ENCODE peak calls at places on chromosome 11, in four cellular contexts. A is HL-60, P is HepG2, Z is K562. I is an unnamed sample.

GRCh38 chr11:75333807-75334140 is 17.7 kb downstream of the ARRB1 start:
- DNase-seq in Z (no peak), A (no peak), P (no peak), I (no peak)

GRCh38 chr11:107716884-107717532 is 5.2 kb upstream of the SLN start:
- DNase-seq in A (no peak), Z (no peak), P (no peak), I (no peak)

GRCh38 chr11:86741489-86742435 is 58.6 kb upstream of the PRSS23 start:
- DNase-seq in A (no peak), P (peak; percentile 81), Z (no peak), I (peak; percentile 64)

GRCh38 chr11:65090628-65091027 is 5.4 kb upstream of the VPS51 start:
- DNase-seq in Z (no peak), P (no peak), A (no peak), I (no peak)

GRCh38 chr11:46237248-46238077 is 40.0 kb upstream of the CREB3L1 start:
- DNase-seq in P (no peak), Z (peak; percentile 97), A (peak; percentile 96), I (peak; percentile 90)

GRCh38 chr11:117185739-117186430 is 7.3 kb downstream of the SIDT2 start:
- DNase-seq in A (no peak), Z (no peak), P (no peak), I (no peak)

GRCh38 chr11:5369793-5370192 is 13.8 kb upstream of the OR51M1 start:
- DNase-seq in Z (peak; percentile 63), P (no peak), A (no peak), I (peak; percentile 11)

GRCh38 chr11:119699227-119699626 is 29.8 kb downstream of the NECTIN1 start:
- DNase-seq in A (no peak), P (peak; percentile 76), Z (no peak), I (no peak)

GRCh38 chr11:18491924-18492323 is 34.8 kb downstream of the TSG101 start:
- DNase-seq in P (no peak), A (no peak), Z (no peak), I (no peak)

GRCh38 chr11:7278314-7278917 is 26.7 kb downstream of the SYT9 start:
- DNase-seq in Z (peak; percentile 30), A (no peak), P (peak; percentile 10), I (peak; percentile 50)

GRCh38 chr11:124586247-124586860 is 16.6 kb downstream of the OR8A1 start:
- DNase-seq in P (peak; percentile 33), A (peak; percentile 10), Z (peak; percentile 75), I (peak; percentile 2)

GRCh38 chr11:102983491-102983890 is 28.0 kb upstream of the MMP13 start:
- DNase-seq in A (no peak), Z (no peak), P (no peak), I (no peak)

GRCh38 chr11:76209956-76210885 is 3.9 kb upstream of the WNT11 start:
- DNase-seq in P (no peak), A (no peak), Z (no peak), I (no peak)

GRCh38 chr11:19093976-19094375 is 23.0 kb upstream of the ZDHHC13 start:
- DNase-seq in Z (no peak), A (peak; percentile 17), P (no peak), I (no peak)

DNA sequence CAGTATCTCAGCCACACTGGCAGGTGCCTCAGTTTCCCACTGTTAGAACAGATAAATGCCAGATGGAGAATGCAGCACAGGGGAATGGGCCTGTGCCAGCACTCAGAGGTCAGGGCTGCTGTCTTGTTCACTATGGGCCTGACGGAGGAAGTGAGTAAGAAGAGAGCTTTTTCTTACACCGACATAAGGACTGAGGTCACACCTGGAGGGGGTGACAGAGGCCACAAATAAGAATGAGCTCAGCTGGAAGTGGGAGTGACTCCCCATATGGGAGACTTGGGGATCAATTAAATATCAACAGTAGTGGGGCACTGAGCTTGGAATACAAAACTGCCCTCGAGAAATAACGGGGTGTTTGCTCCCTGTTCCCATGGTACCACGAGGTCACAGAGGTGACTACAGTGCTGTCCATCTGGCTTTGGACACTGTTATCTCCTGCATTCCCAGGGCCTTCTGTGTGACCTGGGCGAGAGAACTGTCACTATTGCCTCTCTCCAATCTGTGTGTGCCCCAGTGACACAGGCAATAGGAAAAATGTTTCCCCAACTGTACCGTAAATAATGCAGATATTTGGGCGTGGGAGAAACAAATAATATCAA is 94.1 kb upstream of the NNMT start:
- DNase-seq in A (no peak), P (no peak), Z (peak; percentile 33), I (no peak)
- H3K27ac ChIP-seq in A (no peak overlapping the region), P (no peak overlapping the region), Z (no peak overlapping the region), I (no peak overlapping the region)

DNA sequence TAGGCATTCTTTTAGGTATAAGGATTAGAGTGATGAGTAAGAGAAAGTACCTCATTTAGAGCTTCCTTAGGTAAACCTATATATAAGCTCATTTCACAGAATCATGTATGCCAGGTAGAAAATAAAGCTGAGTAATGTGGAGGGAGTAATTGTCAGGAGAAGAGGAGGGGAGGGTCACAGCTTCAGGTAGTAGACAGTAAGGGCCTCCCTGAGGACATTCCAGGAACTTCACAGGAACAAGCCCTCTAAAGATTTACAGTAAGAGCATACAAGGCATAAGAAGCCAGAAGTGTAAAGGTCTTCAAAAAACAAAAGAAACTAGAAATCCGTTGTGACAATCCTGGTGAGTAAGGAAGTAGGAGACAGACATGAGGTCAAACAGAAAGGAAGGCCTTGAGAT is 57.6 kb downstream of the USP47 start:
- DNase-seq in P (no peak), A (no peak), Z (no peak), I (peak; percentile 11)
- TF ChIP-seq CTCF in P (no peak), A (no peak), Z (no peak), I (no peak)

GRCh38 chr11:68381716-68382115 is 69.3 kb downstream of the LRP5 start:
- DNase-seq in Z (no peak), P (no peak), A (no peak), I (no peak)
- TF ChIP-seq REST in Z (no peak), P (no peak), A (no peak), I (no peak)

DNA sequence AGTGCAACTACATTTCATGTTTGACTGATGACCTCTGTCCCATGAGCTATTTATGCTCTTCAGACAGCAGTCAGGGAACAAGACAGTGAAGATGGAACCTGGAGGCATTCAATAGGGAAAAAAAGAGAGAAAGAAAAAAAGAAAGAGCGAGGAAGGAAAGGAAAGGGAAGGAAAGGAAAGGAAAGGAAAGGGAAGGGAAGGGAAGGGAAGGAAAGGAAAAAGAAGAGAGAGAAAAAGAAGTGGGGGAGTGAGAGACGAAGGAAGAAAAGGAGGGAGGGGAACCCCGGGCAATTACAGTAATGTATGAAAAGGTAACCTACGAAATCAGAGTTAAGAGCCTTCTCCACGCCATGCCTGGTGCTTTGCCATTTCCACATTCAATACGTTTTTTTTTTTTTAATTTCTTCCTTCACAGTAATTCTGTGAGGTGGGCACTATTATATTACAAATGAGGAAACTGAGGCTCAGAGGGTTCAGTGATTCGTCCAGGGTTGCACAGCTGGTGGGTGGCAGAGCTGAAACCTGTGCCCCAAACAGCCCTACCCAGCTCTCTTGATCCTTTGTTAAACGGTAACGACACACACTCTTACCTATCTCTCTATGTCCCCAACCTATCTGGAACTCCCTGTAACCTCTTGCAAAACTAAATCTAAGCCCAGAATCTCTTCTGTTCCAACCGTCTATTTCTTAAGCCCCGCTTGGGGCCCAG is 39.3 kb downstream of the ETS1 start:
- DNase-seq in P (no peak), A (no peak), Z (no peak), I (no peak)
- H3K27ac ChIP-seq in P (no peak overlapping the region), A (no peak overlapping the region), Z (no peak overlapping the region), I (no peak overlapping the region)

GRCh38 chr11:69949327-69949726 is 128.8 kb upstream of the ANO1 start:
- DNase-seq in A (no peak), Z (peak; percentile 62), P (peak; percentile 53), I (peak; percentile 97)

GRCh38 chr11:69947772-69948255 is 128.6 kb upstream of the FGF3 start:
- DNase-seq in P (no peak), Z (no peak), A (no peak), I (no peak)

GRCh38 chr11:69950120-69950519 is 128.0 kb upstream of the ANO1 start:
- DNase-seq in A (no peak), Z (peak; percentile 81), P (peak; percentile 20), I (peak; percentile 52)

GRCh38 chr11:69947059-69947771 is 128.0 kb upstream of the FGF3 start:
- DNase-seq in Z (peak; percentile 13), P (no peak), A (no peak), I (peak; percentile 18)

DNA sequence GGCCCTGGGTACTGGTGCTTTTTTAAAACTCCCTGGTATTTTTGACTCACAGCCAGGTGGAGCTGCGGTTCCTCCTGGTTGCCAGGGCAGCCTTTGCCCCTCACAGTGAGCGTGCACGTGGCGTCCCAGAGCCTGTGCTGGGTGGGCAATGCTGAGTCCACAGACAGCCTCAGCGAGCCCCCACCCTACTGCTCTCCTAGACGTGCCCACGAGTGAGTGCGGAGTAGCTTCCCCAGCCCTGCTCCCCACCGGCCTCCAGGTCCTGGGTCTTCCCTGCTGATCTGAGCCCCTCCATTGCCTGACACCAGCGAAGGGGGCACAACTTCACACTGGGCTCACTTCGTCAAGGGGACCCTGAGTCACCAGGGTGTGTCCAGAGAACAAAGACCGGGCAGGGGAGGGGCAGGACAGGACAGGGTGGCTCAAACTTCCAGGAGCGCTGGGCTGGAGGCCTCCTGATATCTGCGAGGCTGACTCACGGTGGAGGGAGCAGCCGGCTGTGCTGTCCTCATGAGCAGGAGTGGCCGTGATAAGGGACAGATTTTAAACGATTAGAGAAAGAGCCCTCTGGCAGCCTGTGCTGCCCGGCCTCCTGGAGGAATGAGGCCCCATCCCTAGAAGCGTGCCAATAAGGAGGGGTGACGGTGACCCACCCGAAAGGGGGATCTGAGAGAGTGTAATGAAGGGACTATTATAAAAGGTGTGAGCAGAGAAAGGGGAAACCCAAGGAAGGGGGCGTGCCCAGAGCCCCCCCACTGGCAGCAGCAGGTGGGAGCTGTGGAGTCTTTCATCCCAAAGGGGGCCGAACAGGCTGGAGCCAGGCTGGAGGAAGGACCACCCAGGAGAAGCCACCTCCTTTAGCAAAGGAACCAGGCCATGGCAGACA is 129.3 kb upstream of the FGF3 start:
- DNase-seq in A (no peak), Z (peak; percentile 91), P (peak; percentile 35), I (peak; percentile 83)
- TF ChIP-seq CTCF in A (no peak), Z (no peak), P (peak; percentile 65), I (peak; percentile 28)

GRCh38 chr11:83363280-83363679 is 77.1 kb upstream of the CCDC90B start:
- DNase-seq in P (no peak), A (no peak), Z (no peak), I (no peak)
- TF ChIP-seq REST in P (no peak), A (no peak), Z (no peak), I (no peak)

DNA sequence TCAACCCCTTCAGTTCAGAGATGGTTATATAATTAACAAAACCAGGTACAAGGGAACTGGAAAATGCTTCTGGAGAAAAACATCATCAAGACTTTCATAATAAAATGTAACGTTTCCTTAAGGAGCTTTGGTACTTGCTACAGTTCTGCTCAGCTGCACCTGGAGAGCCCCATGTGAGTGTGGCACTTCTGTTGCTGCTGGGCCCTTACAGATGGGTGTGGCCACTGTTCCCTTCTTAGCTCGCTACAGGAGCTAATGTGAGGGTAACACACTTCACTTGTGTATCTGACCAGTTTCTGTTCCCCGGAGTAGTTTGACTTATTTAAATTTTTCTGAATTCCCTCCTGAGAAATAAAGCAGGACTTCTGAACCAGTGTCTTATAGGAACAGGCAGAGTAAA is 4.0 kb downstream of the POU2AF3 start:
- DNase-seq in Z (no peak), P (no peak), A (no peak), I (no peak)
- H3K27ac ChIP-seq in Z (no peak overlapping the region), P (no peak overlapping the region), A (no peak overlapping the region), I (no peak overlapping the region)

GRCh38 chr11:48044577-48044976 is 64.2 kb downstream of the PTPRJ start:
- DNase-seq in P (no peak), Z (no peak), A (no peak), I (no peak)

GRCh38 chr11:48043111-48043997 is 63.0 kb downstream of the PTPRJ start:
- DNase-seq in Z (no peak), A (no peak), P (no peak), I (no peak)

GRCh38 chr11:48045536-48045935 is 65.2 kb downstream of the PTPRJ start:
- DNase-seq in Z (no peak), P (no peak), A (no peak), I (no peak)

GRCh38 chr11:48041877-48042698 is 61.7 kb downstream of the PTPRJ start:
- DNase-seq in A (no peak), P (peak; percentile 9), Z (no peak), I (no peak)

GRCh38 chr11:48043998-48044512 is 63.7 kb downstream of the PTPRJ start:
- DNase-seq in A (no peak), Z (no peak), P (no peak), I (no peak)
- TF ChIP-seq CTCF in A (no peak), Z (no peak), P (no peak), I (no peak)